ENCODE peak calls at places on chromosomes 4 and X, in four cellular contexts. E is SK-N-SH, U is thoracic aorta, V is astrocyte. W is an unnamed sample. For H3K4me1, the result is how much of the 10 kb centered on the place peaks cover.

GRCh38 chr4:147831452-147832192 is 99.7 kb downstream of the ARHGAP10 start:
- DNase-seq in E (no peak), U (peak), V (peak), W (peak)

GRCh38 chrX:103157511-103158316 is 57.2 kb upstream of the BEX4 start:
- DNase-seq in E (peak), U (no peak), V (peak), W (peak)

GRCh38 chr4:95267081-95267480 is 281.7 kb downstream of the UNC5C start:
- DNase-seq in E (no peak), U (no peak), V (peak), W (no peak)

GRCh38 chr4:105622269-105622668 is 69.8 kb downstream of the ARHGEF38 start:
- DNase-seq in E (no peak), U (no peak), V (no peak), W (peak)

GRCh38 chr4:173505924-173506779 is 23.9 kb downstream of the HAND2 start:
- DNase-seq in E (peak), U (no peak), V (no peak), W (peak)

GRCh38 chr4:185504098-185505047 is 30.9 kb downstream of the PDLIM3 start:
- DNase-seq in E (no peak), U (peak), V (no peak), W (no peak)

GRCh38 chr4:69984030-69984443 is 11.7 kb upstream of the STATH start:
- DNase-seq in E (no peak), U (no peak), V (peak), W (peak)

GRCh38 chrX:80667967-80668366 is 141.7 kb downstream of the BRWD3 start:
- DNase-seq in E (no peak), U (no peak), V (no peak), W (no peak)

GRCh38 chr4:186151499-186151898 is 39.9 kb upstream of the CYP4V2 start:
- DNase-seq in E (no peak), U (no peak), V (no peak), W (no peak)

GRCh38 chrX:74492720-74493201 is 71.5 kb downstream of the SLC16A2 start:
- DNase-seq in E (peak), U (no peak), V (no peak), W (peak)

GRCh38 chr4:10673817-10674369 is 10.7 kb downstream of the CLNK start:
- DNase-seq in E (no peak), U (no peak), V (no peak), W (no peak)

GRCh38 chr4:184424993-184425758 is 49.2 kb downstream of the IRF2 start:
- DNase-seq in E (no peak), U (no peak), V (no peak), W (no peak)

GRCh38 chrX:72042860-72043248 is 88.9 kb downstream of the RTL5 start:
- DNase-seq in E (no peak), U (no peak), V (no peak), W (no peak)

GRCh38 chrX:106972896-106973295 is 27.1 kb downstream of the MORC4 start:
- DNase-seq in E (no peak), U (no peak), V (no peak), W (no peak)

GRCh38 chr4:88335092-88335665 is 43.5 kb upstream of the HERC6 start:
- DNase-seq in E (no peak), U (no peak), V (no peak), W (peak)

GRCh38 chr4:20616848-20617247 is 83.4 kb upstream of the PACRGL start:
- DNase-seq in E (no peak), U (no peak), V (no peak), W (no peak)

GRCh38 chrX:20265726-20266681 is 705 bp downstream of the RPS6KA3 start:
- DNase-seq in E (peak), U (no peak), V (no peak), W (peak)

GRCh38 chrX:134813697-134814096 is 155.4 kb upstream of the PLAC1 start:
- DNase-seq in E (no peak), U (no peak), V (no peak), W (no peak)

GRCh38 chrX:39212456-39212855 is 411.2 kb downstream of the MID1IP1 start:
- DNase-seq in E (no peak), U (no peak), V (no peak), W (no peak)

GRCh38 chr4:74823194-74823593 is 28.9 kb upstream of the BTC start:
- DNase-seq in E (no peak), U (no peak), V (no peak), W (no peak)

GRCh38 chr4:120517966-120518365 is 404.6 kb downstream of the PRDM5 start:
- DNase-seq in E (peak), U (peak), V (peak), W (peak)

GRCh38 chr4:10015140-10015753 is 6.0 kb downstream of the SLC2A9 start:
- DNase-seq in E (peak), U (no peak), V (no peak), W (peak)

GRCh38 chrX:123971963-123972362 is 10.5 kb downstream of the STAG2 start:
- DNase-seq in E (no peak), U (no peak), V (no peak), W (no peak)

GRCh38 chrX:150223176-150224015 is 139.7 kb upstream of the MAMLD1 start:
- DNase-seq in E (no peak), U (no peak), V (no peak), W (no peak)
- H3K27ac ChIP-seq in E (no peak), U (no peak), V (no peak), W (no peak)

GRCh38 chrX:116009871-116010710 is 160.5 kb upstream of the AGTR2 start:
- DNase-seq in E (peak), U (no peak), V (no peak), W (peak)

GRCh38 chrX:116009348-116009747 is 161.2 kb upstream of the AGTR2 start:
- DNase-seq in E (no peak), U (no peak), V (no peak), W (no peak)

DNA sequence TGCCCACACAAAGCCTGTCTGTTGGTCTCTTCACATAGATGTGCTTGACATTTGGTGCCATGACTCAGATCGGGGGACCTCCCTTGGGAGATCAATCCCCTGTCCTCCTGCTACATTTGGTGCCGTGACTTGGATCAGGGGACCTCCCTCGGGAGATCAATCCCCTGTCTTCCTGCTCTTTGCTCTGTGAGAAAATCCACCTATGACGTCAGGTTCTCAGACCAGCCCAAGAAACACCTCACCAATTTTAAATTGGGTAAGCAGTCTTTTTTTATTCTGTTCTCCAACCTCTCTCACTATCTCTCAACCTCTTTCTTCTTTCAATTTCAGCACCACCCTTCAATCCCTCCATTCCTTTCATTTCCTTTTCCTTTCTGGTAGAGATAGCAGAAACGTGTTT is 159.6 kb upstream of the AGTR2 start:
- DNase-seq in E (no peak), U (no peak), V (no peak), W (peak)
- H3K4me1 ChIP-seq in E (under half), U (under half), V (under half), W (under half)

GRCh38 chr4:125389713-125390112 is 75.0 kb downstream of the FAT4 start:
- DNase-seq in E (no peak), U (no peak), V (peak), W (peak)
- H3K27ac ChIP-seq in E (peak), U (peak), V (peak), W (peak)

GRCh38 chr4:140057693-140058092 is 96.3 kb downstream of the MAML3 start:
- DNase-seq in E (no peak), U (no peak), V (no peak), W (no peak)

GRCh38 chr4:140059159-140059558 is 94.8 kb downstream of the MAML3 start:
- DNase-seq in E (no peak), U (no peak), V (no peak), W (peak)

GRCh38 chr4:140065393-140065792 is 88.6 kb downstream of the MAML3 start:
- DNase-seq in E (no peak), U (no peak), V (no peak), W (no peak)

GRCh38 chr4:140061194-140061593 is 92.8 kb downstream of the MAML3 start:
- DNase-seq in E (no peak), U (no peak), V (peak), W (no peak)

GRCh38 chr4:140061883-140062282 is 92.1 kb downstream of the MAML3 start:
- DNase-seq in E (no peak), U (no peak), V (no peak), W (no peak)
- H3K4me1 ChIP-seq in E (under half), U (under half), V (under half), W (under half)

GRCh38 chr4:101787917-101788316 is 2.6 kb upstream of the BANK1 start:
- DNase-seq in E (no peak), U (no peak), V (no peak), W (no peak)

GRCh38 chr4:101790521-101791188 is at the start of gene BANK1:
- DNase-seq in E (peak), U (no peak), V (no peak), W (no peak)

GRCh38 chr4:101792056-101792575 is 1.6 kb downstream of the BANK1 start:
- DNase-seq in E (no peak), U (no peak), V (no peak), W (no peak)

GRCh38 chr4:101793397-101793796 is 2.9 kb downstream of the BANK1 start:
- DNase-seq in E (no peak), U (no peak), V (no peak), W (no peak)

GRCh38 chr4:101791189-101791572 is 651 bp downstream of the BANK1 start:
- DNase-seq in E (no peak), U (no peak), V (no peak), W (no peak)
- H3K27ac ChIP-seq in E (no peak), U (no peak), V (no peak), W (no peak)

DNA sequence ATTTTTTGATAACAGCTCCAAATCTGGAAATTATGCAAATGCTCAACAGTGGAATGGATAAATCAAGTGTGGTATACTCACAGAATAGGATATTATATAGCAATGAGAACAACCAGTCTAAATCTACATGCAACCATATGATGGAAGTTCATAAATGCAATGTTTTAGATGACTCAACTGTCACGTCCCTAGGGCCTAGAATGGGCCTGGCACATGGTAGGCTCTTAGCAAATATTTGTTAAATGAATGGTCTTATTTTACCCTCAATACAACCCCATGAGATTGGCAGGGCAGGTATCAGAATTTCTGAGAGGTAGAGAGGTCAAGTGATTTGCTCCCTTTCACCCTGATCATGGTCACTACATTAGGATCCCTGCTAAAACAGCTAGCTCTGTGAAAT is 14.6 kb upstream of the NKX3-2 start:
- DNase-seq in E (no peak), U (no peak), V (no peak), W (no peak)
- H3K4me1 ChIP-seq in E (under half), U (under half), V (under half), W (under half)